ENCODE peak calls at places on chromosomes 5 and 9, in seven cellular contexts. One of them, this sample, is unnamed.

GRCh38 chr9:36140086-36141084 is 3.9 kb downstream of the GLIPR2 start:
- DNase-seq in body of pancreas: no peak
- DNase-seq in uterus: no peak
- DNase-seq in stomach: no peak
- DNase-seq in IMR-90: no peak
- DNase-seq in sigmoid colon: peak; percentile 63
- DNase-seq in H1: no peak
- DNase-seq in this sample: no peak

GRCh38 chr5:6568909-6569308 is 63.9 kb downstream of the NSUN2 start:
- DNase-seq in body of pancreas: no peak
- DNase-seq in uterus: no peak
- DNase-seq in stomach: no peak
- DNase-seq in IMR-90: no peak
- DNase-seq in sigmoid colon: no peak
- DNase-seq in H1: no peak
- DNase-seq in this sample: no peak

GRCh38 chr5:148805323-148806290 is 20.8 kb upstream of the ADRB2 start:
- DNase-seq in body of pancreas: no peak
- DNase-seq in uterus: no peak
- DNase-seq in stomach: no peak
- DNase-seq in IMR-90: peak; percentile 64
- DNase-seq in sigmoid colon: no peak
- DNase-seq in H1: no peak
- DNase-seq in this sample: no peak

GRCh38 chr5:72179816-72180440 is 72.7 kb downstream of the MAP1B start:
- DNase-seq in body of pancreas: no peak
- DNase-seq in uterus: no peak
- DNase-seq in stomach: no peak
- DNase-seq in IMR-90: no peak
- DNase-seq in sigmoid colon: no peak
- DNase-seq in H1: no peak
- DNase-seq in this sample: no peak

GRCh38 chr9:22170162-22170932 is 161.2 kb upstream of the CDKN2B start:
- DNase-seq in body of pancreas: no peak
- DNase-seq in uterus: no peak
- DNase-seq in stomach: no peak
- DNase-seq in IMR-90: peak; percentile 89
- DNase-seq in sigmoid colon: no peak
- DNase-seq in H1: no peak
- DNase-seq in this sample: no peak

GRCh38 chr9:8783999-8784398 is 984.4 kb upstream of the DMAC1 start:
- DNase-seq in body of pancreas: no peak
- DNase-seq in uterus: no peak
- DNase-seq in stomach: no peak
- DNase-seq in IMR-90: no peak
- DNase-seq in sigmoid colon: no peak
- DNase-seq in H1: no peak
- DNase-seq in this sample: no peak

GRCh38 chr9:126676685-126677143 is 63.0 kb downstream of the LMX1B start:
- DNase-seq in body of pancreas: no peak
- DNase-seq in uterus: no peak
- DNase-seq in stomach: no peak
- DNase-seq in IMR-90: no peak
- DNase-seq in sigmoid colon: no peak
- DNase-seq in H1: peak; percentile 93
- DNase-seq in this sample: no peak

GRCh38 chr5:64286381-64286780 is 120.7 kb downstream of the RNF180 start:
- DNase-seq in body of pancreas: no peak
- DNase-seq in uterus: no peak
- DNase-seq in stomach: no peak
- DNase-seq in IMR-90: no peak
- DNase-seq in sigmoid colon: no peak
- DNase-seq in H1: no peak
- DNase-seq in this sample: no peak

GRCh38 chr9:112433715-112434392 is 52.8 kb upstream of the KIAA1958 start:
- DNase-seq in body of pancreas: no peak
- DNase-seq in uterus: no peak
- DNase-seq in stomach: no peak
- DNase-seq in IMR-90: no peak
- DNase-seq in sigmoid colon: no peak
- DNase-seq in H1: no peak
- DNase-seq in this sample: no peak

GRCh38 chr5:66829826-66830225 is 233.6 kb downstream of the MAST4 start:
- DNase-seq in body of pancreas: no peak
- DNase-seq in uterus: no peak
- DNase-seq in stomach: no peak
- DNase-seq in IMR-90: peak; percentile 8
- DNase-seq in sigmoid colon: no peak
- DNase-seq in H1: no peak
- DNase-seq in this sample: no peak

GRCh38 chr9:38274746-38275250 is 117.7 kb upstream of the ALDH1B1 start:
- DNase-seq in body of pancreas: no peak
- DNase-seq in uterus: no peak
- DNase-seq in stomach: no peak
- DNase-seq in IMR-90: no peak
- DNase-seq in sigmoid colon: no peak
- DNase-seq in H1: no peak
- DNase-seq in this sample: no peak

GRCh38 chr5:140075371-140075770 is 32.3 kb upstream of the NRG2 start:
- DNase-seq in body of pancreas: no peak
- DNase-seq in uterus: no peak
- DNase-seq in stomach: no peak
- DNase-seq in IMR-90: peak; percentile 23
- DNase-seq in sigmoid colon: no peak
- DNase-seq in H1: no peak
- DNase-seq in this sample: no peak

GRCh38 chr9:127700594-127701255 is 6.1 kb upstream of the CFAP157 start:
- DNase-seq in body of pancreas: peak; percentile 78
- DNase-seq in uterus: no peak
- DNase-seq in stomach: no peak
- DNase-seq in IMR-90: no peak
- DNase-seq in sigmoid colon: no peak
- DNase-seq in H1: no peak
- DNase-seq in this sample: no peak

GRCh38 chr9:115930472-115930871 is 223.1 kb upstream of the PAPPA start:
- DNase-seq in body of pancreas: no peak
- DNase-seq in uterus: no peak
- DNase-seq in stomach: no peak
- DNase-seq in IMR-90: peak; percentile 33
- DNase-seq in sigmoid colon: no peak
- DNase-seq in H1: no peak
- DNase-seq in this sample: no peak

GRCh38 chr5:135450328-135450727 is 1.8 kb downstream of the TIFAB start:
- DNase-seq in body of pancreas: no peak
- DNase-seq in uterus: no peak
- DNase-seq in stomach: peak; percentile 17
- DNase-seq in IMR-90: no peak
- DNase-seq in sigmoid colon: peak; percentile 19
- DNase-seq in H1: no peak
- DNase-seq in this sample: no peak

GRCh38 chr5:175773534-175774070 is 97.8 kb upstream of the CPLX2 start:
- DNase-seq in body of pancreas: no peak
- DNase-seq in uterus: no peak
- DNase-seq in stomach: no peak
- DNase-seq in IMR-90: no peak
- DNase-seq in sigmoid colon: no peak
- DNase-seq in H1: no peak
- DNase-seq in this sample: no peak

GRCh38 chr5:143214890-143215289 is 188.6 kb downstream of the NR3C1 start:
- DNase-seq in body of pancreas: no peak
- DNase-seq in uterus: no peak
- DNase-seq in stomach: no peak
- DNase-seq in IMR-90: no peak
- DNase-seq in sigmoid colon: no peak
- DNase-seq in H1: no peak
- DNase-seq in this sample: no peak

GRCh38 chr9:113220467-113221002 is 542 bp downstream of the FKBP15 start:
- DNase-seq in body of pancreas: no peak
- DNase-seq in uterus: no peak
- DNase-seq in stomach: no peak
- DNase-seq in IMR-90: no peak
- DNase-seq in sigmoid colon: no peak
- DNase-seq in H1: no peak
- DNase-seq in this sample: no peak

GRCh38 chr5:141077826-141078225 is 16.6 kb upstream of the PCDHB2 start:
- DNase-seq in body of pancreas: peak; percentile 19
- DNase-seq in uterus: no peak
- DNase-seq in stomach: no peak
- DNase-seq in IMR-90: no peak
- DNase-seq in sigmoid colon: no peak
- DNase-seq in H1: no peak
- DNase-seq in this sample: no peak

GRCh38 chr9:78261403-78262001 is 25.6 kb downstream of the CEP78 start:
- DNase-seq in body of pancreas: no peak
- DNase-seq in uterus: no peak
- DNase-seq in stomach: no peak
- DNase-seq in IMR-90: peak; percentile 55
- DNase-seq in sigmoid colon: no peak
- DNase-seq in H1: no peak
- DNase-seq in this sample: no peak

GRCh38 chr5:677131-678101 is 15.7 kb downstream of the TPPP start:
- DNase-seq in body of pancreas: peak; percentile 5
- DNase-seq in uterus: peak; percentile 8
- DNase-seq in stomach: peak; percentile 22
- DNase-seq in IMR-90: no peak
- DNase-seq in sigmoid colon: peak; percentile 60
- DNase-seq in H1: no peak
- DNase-seq in this sample: peak; percentile 7

DNA sequence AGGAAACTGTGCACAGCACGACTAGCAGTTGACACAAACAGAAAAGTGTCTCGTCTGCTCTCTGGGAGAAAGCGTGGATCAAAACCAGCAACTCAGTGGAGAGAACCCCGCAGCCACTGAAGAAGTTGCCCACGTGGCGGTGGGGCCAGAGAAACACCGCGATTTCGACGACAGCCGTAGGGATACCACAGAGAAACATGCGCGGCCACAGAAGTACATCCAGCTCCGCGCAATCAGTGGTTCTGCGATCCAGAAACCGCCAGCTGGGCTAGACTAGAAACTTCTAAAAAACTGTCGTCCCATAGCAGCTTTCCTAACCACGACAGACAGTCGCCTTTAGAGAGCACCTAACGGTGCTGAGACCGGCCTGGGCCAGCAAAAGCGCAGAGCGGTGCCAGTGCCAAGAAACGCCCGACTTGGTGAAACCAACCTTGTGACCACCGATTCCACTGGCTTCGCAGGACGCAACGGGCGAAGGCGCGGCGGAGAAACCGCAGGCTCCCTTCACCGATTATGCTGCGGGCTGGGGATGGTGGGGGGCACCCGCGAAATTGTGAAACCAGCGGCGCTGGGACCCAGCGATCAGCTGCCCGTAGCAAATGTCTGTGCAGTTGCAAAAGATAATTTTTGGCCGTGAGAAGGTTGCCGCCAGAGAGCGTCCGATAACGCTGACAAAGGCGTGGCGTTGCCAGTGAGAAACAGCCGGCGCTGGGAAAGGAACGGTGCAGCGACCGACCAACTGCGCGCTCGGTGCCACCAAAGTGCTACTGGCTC is 2.7 kb upstream of the ANXA2R start:
- DNase-seq in body of pancreas: peak; percentile 76
- DNase-seq in uterus: peak; percentile 66
- DNase-seq in stomach: peak; percentile 59
- DNase-seq in IMR-90: peak; percentile 70
- DNase-seq in sigmoid colon: peak; percentile 85
- DNase-seq in H1: peak; percentile 67
- DNase-seq in this sample: peak; percentile 75
- TF ChIP-seq CTCF in body of pancreas: no peak
- TF ChIP-seq CTCF in uterus: no peak
- TF ChIP-seq CTCF in stomach: no peak
- TF ChIP-seq CTCF in IMR-90: no peak
- TF ChIP-seq CTCF in sigmoid colon: no peak
- TF ChIP-seq CTCF in H1: no peak
- TF ChIP-seq CTCF in this sample: no peak

GRCh38 chr9:137605146-137606004 is at the start of gene ARRDC1:
- DNase-seq in body of pancreas: peak; percentile 93
- DNase-seq in uterus: peak; percentile 92
- DNase-seq in stomach: peak; percentile 96
- DNase-seq in IMR-90: peak; percentile 85
- DNase-seq in sigmoid colon: peak; percentile 97
- DNase-seq in H1: peak; percentile 90
- DNase-seq in this sample: peak; percentile 90
- TF ChIP-seq POLR2A in body of pancreas: peak; percentile 88
- TF ChIP-seq POLR2A in uterus: peak; percentile 71
- TF ChIP-seq POLR2A in stomach: peak; percentile 31
- TF ChIP-seq POLR2A in IMR-90: peak; percentile 49
- TF ChIP-seq POLR2A in sigmoid colon: no peak
- TF ChIP-seq POLR2A in H1: peak; percentile 51
- TF ChIP-seq POLR2A in this sample: peak; percentile 28

GRCh38 chr5:80168388-80169028 is 87.3 kb downstream of the SERINC5 start:
- DNase-seq in body of pancreas: no peak
- DNase-seq in uterus: no peak
- DNase-seq in stomach: no peak
- DNase-seq in IMR-90: no peak
- DNase-seq in sigmoid colon: no peak
- DNase-seq in H1: no peak
- DNase-seq in this sample: no peak

GRCh38 chr5:80160242-80160641 is 95.6 kb downstream of the SERINC5 start:
- DNase-seq in body of pancreas: no peak
- DNase-seq in uterus: no peak
- DNase-seq in stomach: no peak
- DNase-seq in IMR-90: no peak
- DNase-seq in sigmoid colon: no peak
- DNase-seq in H1: no peak
- DNase-seq in this sample: no peak

GRCh38 chr5:80161165-80161564 is 94.7 kb downstream of the SERINC5 start:
- DNase-seq in body of pancreas: no peak
- DNase-seq in uterus: no peak
- DNase-seq in stomach: no peak
- DNase-seq in IMR-90: no peak
- DNase-seq in sigmoid colon: no peak
- DNase-seq in H1: no peak
- DNase-seq in this sample: no peak

GRCh38 chr5:80165430-80165829 is 90.4 kb downstream of the SERINC5 start:
- DNase-seq in body of pancreas: no peak
- DNase-seq in uterus: no peak
- DNase-seq in stomach: no peak
- DNase-seq in IMR-90: no peak
- DNase-seq in sigmoid colon: no peak
- DNase-seq in H1: no peak
- DNase-seq in this sample: no peak

DNA sequence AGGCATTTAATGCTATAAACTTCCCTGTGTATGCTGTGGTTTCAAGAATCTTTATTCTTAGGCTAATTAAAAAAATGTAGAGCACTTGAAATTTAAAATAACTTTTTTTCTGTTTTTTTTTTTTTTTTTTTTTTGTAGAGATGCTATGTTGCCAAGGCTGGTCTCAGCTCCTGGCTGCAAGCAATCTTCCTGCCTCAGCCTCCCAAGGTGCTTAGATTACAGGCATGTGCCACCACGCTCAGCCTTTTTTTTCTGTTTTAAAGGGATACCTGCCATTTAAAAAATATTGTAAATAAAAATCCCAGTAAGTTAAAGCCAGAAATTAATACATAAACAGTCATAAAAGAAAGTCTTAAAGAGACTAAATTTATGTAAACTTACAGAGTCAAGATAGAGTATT is 91.0 kb downstream of the SERINC5 start:
- DNase-seq in body of pancreas: no peak
- DNase-seq in uterus: no peak
- DNase-seq in stomach: no peak
- DNase-seq in IMR-90: no peak
- DNase-seq in sigmoid colon: no peak
- DNase-seq in H1: no peak
- DNase-seq in this sample: no peak
- H3K36me3 ChIP-seq in body of pancreas: no peaks in the 10 kb centered on the region
- H3K36me3 ChIP-seq in uterus: no peaks in the 10 kb centered on the region
- H3K36me3 ChIP-seq in stomach: peaks cover 70% of the 10 kb centered on the region
- H3K36me3 ChIP-seq in IMR-90: peaks cover 4% of the 10 kb centered on the region
- H3K36me3 ChIP-seq in sigmoid colon: no peaks in the 10 kb centered on the region
- H3K36me3 ChIP-seq in H1: peaks cover 29% of the 10 kb centered on the region
- H3K36me3 ChIP-seq in this sample: no peaks in the 10 kb centered on the region

GRCh38 chr9:134175808-134176598 is 11.6 kb upstream of the RNU6ATAC start:
- DNase-seq in body of pancreas: no peak
- DNase-seq in uterus: peak; percentile 20
- DNase-seq in stomach: no peak
- DNase-seq in IMR-90: no peak
- DNase-seq in sigmoid colon: no peak
- DNase-seq in H1: no peak
- DNase-seq in this sample: no peak
- TF ChIP-seq CTCF in body of pancreas: peak; percentile 22
- TF ChIP-seq CTCF in uterus: peak; percentile 11
- TF ChIP-seq CTCF in stomach: no peak
- TF ChIP-seq CTCF in IMR-90: peak; percentile 28
- TF ChIP-seq CTCF in sigmoid colon: no peak
- TF ChIP-seq CTCF in H1: peak; percentile 10
- TF ChIP-seq CTCF in this sample: peak; percentile 44